ENCODE peak calls at places on chromosomes 13 and 19, in seven cellular contexts. One of them, this sample, is unnamed. For H3K4me1, the result is how much of the 10 kb centered on the place peaks cover.

GRCh38 chr13:98586400-98587144 is 9.7 kb upstream of the STK24 start:
- DNase-seq in hepatocyte: no peak
- DNase-seq in A673: peak
- DNase-seq in breast epithelium: no peak
- DNase-seq in CD4-positive, alpha-beta memory T cell: no peak
- DNase-seq in CD8-positive, alpha-beta T cell: no peak
- DNase-seq in psoas muscle: no peak
- DNase-seq in this sample: no peak

GRCh38 chr13:27704681-27705080 is 83.0 kb downstream of the POLR1D start:
- DNase-seq in hepatocyte: no peak
- DNase-seq in A673: no peak
- DNase-seq in breast epithelium: no peak
- DNase-seq in CD4-positive, alpha-beta memory T cell: no peak
- DNase-seq in CD8-positive, alpha-beta T cell: no peak
- DNase-seq in psoas muscle: no peak
- DNase-seq in this sample: no peak

GRCh38 chr19:5225486-5226345 is 114.9 kb downstream of the PTPRS start:
- DNase-seq in hepatocyte: no peak
- DNase-seq in A673: no peak
- DNase-seq in breast epithelium: no peak
- DNase-seq in CD4-positive, alpha-beta memory T cell: no peak
- DNase-seq in CD8-positive, alpha-beta T cell: no peak
- DNase-seq in psoas muscle: no peak
- DNase-seq in this sample: no peak

GRCh38 chr13:43227721-43228120 is 204.3 kb downstream of the DNAJC15 start:
- DNase-seq in hepatocyte: no peak
- DNase-seq in A673: no peak
- DNase-seq in breast epithelium: no peak
- DNase-seq in CD4-positive, alpha-beta memory T cell: no peak
- DNase-seq in CD8-positive, alpha-beta T cell: no peak
- DNase-seq in psoas muscle: no peak
- DNase-seq in this sample: no peak

GRCh38 chr13:35961002-35961401 is 170.2 kb downstream of the DCLK1 start:
- DNase-seq in hepatocyte: no peak
- DNase-seq in A673: no peak
- DNase-seq in breast epithelium: no peak
- DNase-seq in CD4-positive, alpha-beta memory T cell: no peak
- DNase-seq in CD8-positive, alpha-beta T cell: no peak
- DNase-seq in psoas muscle: no peak
- DNase-seq in this sample: no peak

GRCh38 chr13:30355405-30355741 is 48.0 kb upstream of the KATNAL1 start:
- DNase-seq in hepatocyte: peak
- DNase-seq in A673: no peak
- DNase-seq in breast epithelium: no peak
- DNase-seq in CD4-positive, alpha-beta memory T cell: no peak
- DNase-seq in CD8-positive, alpha-beta T cell: peak
- DNase-seq in psoas muscle: no peak
- DNase-seq in this sample: no peak

GRCh38 chr13:38141792-38142191 is 207.9 kb upstream of the UFM1 start:
- DNase-seq in hepatocyte: no peak
- DNase-seq in A673: no peak
- DNase-seq in breast epithelium: no peak
- DNase-seq in CD4-positive, alpha-beta memory T cell: no peak
- DNase-seq in CD8-positive, alpha-beta T cell: no peak
- DNase-seq in psoas muscle: no peak
- DNase-seq in this sample: no peak

GRCh38 chr13:37118002-37118401 is 12.5 kb upstream of the CSNK1A1L start:
- DNase-seq in hepatocyte: no peak
- DNase-seq in A673: no peak
- DNase-seq in breast epithelium: no peak
- DNase-seq in CD4-positive, alpha-beta memory T cell: no peak
- DNase-seq in CD8-positive, alpha-beta T cell: no peak
- DNase-seq in psoas muscle: no peak
- DNase-seq in this sample: no peak

GRCh38 chr19:11377756-11378155 is 3.3 kb downstream of the SWSAP1 start:
- DNase-seq in hepatocyte: no peak
- DNase-seq in A673: no peak
- DNase-seq in breast epithelium: no peak
- DNase-seq in CD4-positive, alpha-beta memory T cell: no peak
- DNase-seq in CD8-positive, alpha-beta T cell: no peak
- DNase-seq in psoas muscle: no peak
- DNase-seq in this sample: no peak
- H3K4me1 ChIP-seq in hepatocyte: under half
- H3K4me1 ChIP-seq in A673: under half
- H3K4me1 ChIP-seq in breast epithelium: under half
- H3K4me1 ChIP-seq in CD4-positive, alpha-beta memory T cell: half or more
- H3K4me1 ChIP-seq in CD8-positive, alpha-beta T cell: under half
- H3K4me1 ChIP-seq in psoas muscle: under half
- H3K4me1 ChIP-seq in this sample: under half

GRCh38 chr19:45470147-45471081 is 2.6 kb downstream of the FOSB start:
- DNase-seq in hepatocyte: peak
- DNase-seq in A673: no peak
- DNase-seq in breast epithelium: no peak
- DNase-seq in CD4-positive, alpha-beta memory T cell: peak
- DNase-seq in CD8-positive, alpha-beta T cell: peak
- DNase-seq in psoas muscle: peak
- DNase-seq in this sample: peak
- H3K27ac ChIP-seq in hepatocyte: peak
- H3K27ac ChIP-seq in A673: peak
- H3K27ac ChIP-seq in breast epithelium: peak
- H3K27ac ChIP-seq in CD4-positive, alpha-beta memory T cell: peak
- H3K27ac ChIP-seq in CD8-positive, alpha-beta T cell: peak
- H3K27ac ChIP-seq in psoas muscle: peak
- H3K27ac ChIP-seq in this sample: peak

GRCh38 chr19:55622242-55622969 is 2.0 kb downstream of the ZNF784 start:
- DNase-seq in hepatocyte: no peak
- DNase-seq in A673: no peak
- DNase-seq in breast epithelium: no peak
- DNase-seq in CD4-positive, alpha-beta memory T cell: no peak
- DNase-seq in CD8-positive, alpha-beta T cell: no peak
- DNase-seq in psoas muscle: no peak
- DNase-seq in this sample: no peak

GRCh38 chr19:55624109-55625003 is at the start of gene ZNF784:
- DNase-seq in hepatocyte: peak
- DNase-seq in A673: peak
- DNase-seq in breast epithelium: peak
- DNase-seq in CD4-positive, alpha-beta memory T cell: peak
- DNase-seq in CD8-positive, alpha-beta T cell: peak
- DNase-seq in psoas muscle: peak
- DNase-seq in this sample: peak

GRCh38 chr19:55623130-55623868 is 1.1 kb downstream of the ZNF784 start:
- DNase-seq in hepatocyte: no peak
- DNase-seq in A673: no peak
- DNase-seq in breast epithelium: no peak
- DNase-seq in CD4-positive, alpha-beta memory T cell: no peak
- DNase-seq in CD8-positive, alpha-beta T cell: no peak
- DNase-seq in psoas muscle: no peak
- DNase-seq in this sample: no peak

GRCh38 chr19:55626350-55626749 is 2.0 kb upstream of the ZNF784 start:
- DNase-seq in hepatocyte: no peak
- DNase-seq in A673: no peak
- DNase-seq in breast epithelium: no peak
- DNase-seq in CD4-positive, alpha-beta memory T cell: peak
- DNase-seq in CD8-positive, alpha-beta T cell: peak
- DNase-seq in psoas muscle: no peak
- DNase-seq in this sample: peak

DNA sequence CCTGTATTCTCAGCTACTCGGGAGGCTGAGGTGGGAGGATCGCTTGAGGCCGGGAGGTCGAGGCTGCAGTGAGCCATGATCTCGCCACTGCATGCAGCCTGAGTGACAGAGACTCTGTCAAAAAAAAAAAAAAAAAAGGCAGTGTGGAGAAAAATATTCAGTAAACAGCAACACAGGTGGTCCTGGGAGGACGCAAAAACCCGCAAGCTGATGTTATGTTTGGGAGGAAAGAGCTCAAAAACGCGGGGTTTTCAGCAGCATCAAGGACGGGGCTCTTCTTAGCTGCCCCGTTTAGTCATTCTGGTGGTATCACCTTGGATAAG is 599 bp upstream of the ZNF784 start:
- DNase-seq in hepatocyte: no peak
- DNase-seq in A673: no peak
- DNase-seq in breast epithelium: no peak
- DNase-seq in CD4-positive, alpha-beta memory T cell: no peak
- DNase-seq in CD8-positive, alpha-beta T cell: no peak
- DNase-seq in psoas muscle: no peak
- DNase-seq in this sample: no peak
- H3K4me3 ChIP-seq in hepatocyte: peak
- H3K4me3 ChIP-seq in A673: peak
- H3K4me3 ChIP-seq in breast epithelium: peak
- H3K4me3 ChIP-seq in CD4-positive, alpha-beta memory T cell: peak
- H3K4me3 ChIP-seq in CD8-positive, alpha-beta T cell: peak
- H3K4me3 ChIP-seq in psoas muscle: peak
- H3K4me3 ChIP-seq in this sample: peak

GRCh38 chr19:35341565-35342225 is 6.0 kb upstream of the FFAR1 start:
- DNase-seq in hepatocyte: no peak
- DNase-seq in A673: no peak
- DNase-seq in breast epithelium: no peak
- DNase-seq in CD4-positive, alpha-beta memory T cell: no peak
- DNase-seq in CD8-positive, alpha-beta T cell: no peak
- DNase-seq in psoas muscle: no peak
- DNase-seq in this sample: no peak
- H3K4me1 ChIP-seq in hepatocyte: under half
- H3K4me1 ChIP-seq in A673: under half
- H3K4me1 ChIP-seq in breast epithelium: under half
- H3K4me1 ChIP-seq in CD4-positive, alpha-beta memory T cell: under half
- H3K4me1 ChIP-seq in CD8-positive, alpha-beta T cell: under half
- H3K4me1 ChIP-seq in psoas muscle: under half
- H3K4me1 ChIP-seq in this sample: under half

DNA sequence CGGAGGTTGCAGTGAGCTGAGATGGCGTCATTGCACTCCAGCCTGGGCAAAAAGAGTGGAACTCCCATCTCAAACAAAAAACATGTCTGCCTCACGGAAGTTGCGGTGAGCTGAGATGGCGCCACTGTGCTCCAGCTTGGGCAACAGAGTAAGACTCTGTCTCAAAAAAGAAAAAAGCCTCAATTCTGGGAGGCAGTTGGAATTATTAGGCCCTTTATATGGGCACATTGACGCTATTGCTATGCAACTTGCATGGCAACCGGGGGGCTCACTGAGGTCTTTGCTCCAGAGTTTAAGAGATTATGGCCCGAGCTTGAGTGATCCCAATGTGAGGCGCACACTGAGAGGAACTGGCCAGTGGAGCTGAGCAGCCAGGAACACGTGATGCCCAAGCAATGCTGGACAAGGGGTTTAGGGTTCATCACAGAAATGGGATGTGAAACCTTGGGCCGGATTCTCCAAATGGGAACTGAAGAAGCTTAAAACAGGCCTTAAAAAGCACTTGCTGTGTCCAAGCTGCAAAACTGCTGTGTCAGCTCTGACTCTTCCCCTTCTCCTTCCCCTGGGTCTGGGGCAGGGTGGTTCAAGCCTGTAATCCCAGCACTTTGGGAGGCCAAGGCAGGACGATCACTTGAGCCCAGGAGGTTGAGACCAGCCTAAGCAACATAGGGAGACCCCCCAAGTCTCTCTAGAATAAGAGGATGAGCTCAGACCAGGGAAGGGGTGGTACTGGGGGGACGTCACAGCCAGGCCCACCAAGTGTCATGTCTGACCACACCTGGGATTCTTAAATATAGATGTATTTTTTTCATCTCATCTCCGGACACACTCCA is 2.5 kb downstream of the FTL start:
- DNase-seq in hepatocyte: peak
- DNase-seq in A673: no peak
- DNase-seq in breast epithelium: no peak
- DNase-seq in CD4-positive, alpha-beta memory T cell: no peak
- DNase-seq in CD8-positive, alpha-beta T cell: no peak
- DNase-seq in psoas muscle: peak
- DNase-seq in this sample: no peak
- H3K27ac ChIP-seq in hepatocyte: peak
- H3K27ac ChIP-seq in A673: peak
- H3K27ac ChIP-seq in breast epithelium: peak
- H3K27ac ChIP-seq in CD4-positive, alpha-beta memory T cell: no peak
- H3K27ac ChIP-seq in CD8-positive, alpha-beta T cell: no peak
- H3K27ac ChIP-seq in psoas muscle: peak
- H3K27ac ChIP-seq in this sample: no peak

GRCh38 chr19:40523322-40524047 is 53.2 kb upstream of the SHKBP1 start:
- DNase-seq in hepatocyte: peak
- DNase-seq in A673: peak
- DNase-seq in breast epithelium: no peak
- DNase-seq in CD4-positive, alpha-beta memory T cell: peak
- DNase-seq in CD8-positive, alpha-beta T cell: peak
- DNase-seq in psoas muscle: peak
- DNase-seq in this sample: peak

GRCh38 chr19:40517248-40517647 is 50.4 kb downstream of the SPTBN4 start:
- DNase-seq in hepatocyte: no peak
- DNase-seq in A673: no peak
- DNase-seq in breast epithelium: no peak
- DNase-seq in CD4-positive, alpha-beta memory T cell: no peak
- DNase-seq in CD8-positive, alpha-beta T cell: no peak
- DNase-seq in psoas muscle: no peak
- DNase-seq in this sample: no peak

GRCh38 chr19:40524133-40524549 is 52.5 kb upstream of the SHKBP1 start:
- DNase-seq in hepatocyte: no peak
- DNase-seq in A673: no peak
- DNase-seq in breast epithelium: no peak
- DNase-seq in CD4-positive, alpha-beta memory T cell: no peak
- DNase-seq in CD8-positive, alpha-beta T cell: no peak
- DNase-seq in psoas muscle: no peak
- DNase-seq in this sample: no peak

GRCh38 chr19:40521276-40521675 is 54.5 kb downstream of the SPTBN4 start:
- DNase-seq in hepatocyte: no peak
- DNase-seq in A673: peak
- DNase-seq in breast epithelium: no peak
- DNase-seq in CD4-positive, alpha-beta memory T cell: no peak
- DNase-seq in CD8-positive, alpha-beta T cell: no peak
- DNase-seq in psoas muscle: no peak
- DNase-seq in this sample: no peak

DNA sequence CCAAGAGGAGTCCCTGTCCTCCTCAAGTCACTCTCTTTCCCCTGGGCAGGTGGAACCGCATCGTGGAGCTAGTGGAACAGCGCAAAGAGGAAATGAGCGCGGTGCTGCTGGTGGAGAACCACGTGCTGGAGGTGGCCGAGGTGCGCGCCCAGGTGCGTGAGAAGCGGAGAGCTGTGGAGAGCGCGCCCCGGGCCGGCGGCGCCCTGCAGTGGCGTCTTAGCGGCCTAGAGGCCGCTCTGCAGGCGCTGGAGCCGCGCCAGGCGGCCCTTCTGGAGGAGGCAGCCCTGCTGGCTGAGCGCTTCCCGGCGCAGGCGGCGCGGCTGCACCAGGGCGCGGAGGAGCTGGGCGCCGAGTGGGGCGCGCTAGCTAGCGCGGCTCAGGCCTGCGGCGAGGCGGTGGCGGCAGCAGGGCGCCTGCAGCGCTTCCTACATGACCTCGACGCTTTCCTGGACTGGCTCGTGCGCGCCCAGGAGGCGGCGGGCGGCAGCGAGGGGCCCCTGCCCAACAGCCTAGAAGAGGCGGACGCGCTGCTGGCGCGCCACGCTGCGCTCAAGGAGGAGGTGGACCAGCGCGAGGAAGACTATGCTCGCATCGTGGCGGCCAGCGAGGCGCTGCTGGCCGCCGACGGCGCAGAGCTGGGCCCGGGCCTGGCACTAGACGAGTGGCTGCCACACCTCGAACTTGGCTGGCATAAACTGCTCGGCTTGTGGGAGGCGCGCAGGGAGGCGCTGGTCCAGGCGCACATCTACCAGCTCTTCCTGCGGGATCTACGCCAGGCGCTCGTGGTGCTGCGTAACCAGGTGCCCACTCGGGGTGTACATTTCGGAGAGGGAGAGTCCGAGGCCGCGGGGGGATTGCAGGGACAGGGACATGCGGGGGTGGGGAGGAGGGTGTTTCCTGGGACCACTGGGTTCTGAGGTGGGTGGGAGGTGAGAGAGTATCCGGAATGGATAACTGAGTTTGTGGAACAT is 52.8 kb downstream of the SPTBN4 start:
- DNase-seq in hepatocyte: peak
- DNase-seq in A673: peak
- DNase-seq in breast epithelium: no peak
- DNase-seq in CD4-positive, alpha-beta memory T cell: no peak
- DNase-seq in CD8-positive, alpha-beta T cell: no peak
- DNase-seq in psoas muscle: no peak
- DNase-seq in this sample: no peak
- H3K4me3 ChIP-seq in hepatocyte: no peak
- H3K4me3 ChIP-seq in A673: peak
- H3K4me3 ChIP-seq in breast epithelium: no peak
- H3K4me3 ChIP-seq in CD4-positive, alpha-beta memory T cell: no peak
- H3K4me3 ChIP-seq in CD8-positive, alpha-beta T cell: no peak
- H3K4me3 ChIP-seq in psoas muscle: peak
- H3K4me3 ChIP-seq in this sample: no peak